ENCODE peak calls at places on chromosomes 3 and 15, in eight cellular contexts. P is Panc1, J is kidney, G is H9, W is upper lobe of right lung, T is MM.1S, K is tibial nerve, Y is heart left ventricle. Q is an unnamed sample.

GRCh38 chr15:36737430-36737891 is 158.0 kb downstream of the CDIN1 start:
- DNase-seq in P (no peak), J (no peak), G (no peak), W (no peak), T (no peak), K (no peak), Y (no peak), Q (no peak)

GRCh38 chr3:149605902-149606301 is 51.9 kb downstream of the WWTR1 start:
- DNase-seq in P (no peak), J (no peak), G (no peak), W (no peak), T (no peak), K (no peak), Y (no peak), Q (no peak)

GRCh38 chr3:56467108-56467507 is 1.2 kb downstream of the ERC2 start:
- DNase-seq in P (no peak), J (peak; percentile 80), G (peak; percentile 95), W (peak; percentile 83), T (no peak), K (peak; percentile 7), Y (peak; percentile 83), Q (no peak)

GRCh38 chr3:30502742-30503073 is 103.7 kb upstream of the TGFBR2 start:
- DNase-seq in P (no peak), J (no peak), G (no peak), W (no peak), T (no peak), K (no peak), Y (no peak), Q (no peak)

GRCh38 chr3:194014756-194015155 is 121.2 kb upstream of the HES1 start:
- DNase-seq in P (no peak), J (no peak), G (no peak), W (no peak), T (no peak), K (no peak), Y (no peak), Q (no peak)

GRCh38 chr3:264394-265156 is 68.0 kb downstream of the CHL1 start:
- DNase-seq in P (peak; percentile 71), J (no peak), G (no peak), W (no peak), T (no peak), K (no peak), Y (no peak), Q (no peak)

GRCh38 chr3:178536271-178537079 is at the start of gene KCNMB2:
- DNase-seq in P (no peak), J (no peak), G (peak; percentile 63), W (no peak), T (peak; percentile 80), K (no peak), Y (no peak), Q (no peak)

GRCh38 chr15:41546846-41547786 is 3.1 kb upstream of the RPAP1 start:
- DNase-seq in P (no peak), J (peak; percentile 25), G (no peak), W (no peak), T (no peak), K (no peak), Y (no peak), Q (no peak)

GRCh38 chr3:168051579-168052183 is 44.0 kb downstream of the GOLIM4 start:
- DNase-seq in P (no peak), J (no peak), G (no peak), W (no peak), T (no peak), K (no peak), Y (no peak), Q (no peak)

GRCh38 chr3:186044973-186045372 is 63.9 kb downstream of the ETV5 start:
- DNase-seq in P (no peak), J (no peak), G (no peak), W (no peak), T (no peak), K (no peak), Y (no peak), Q (no peak)

GRCh38 chr15:30041868-30042267 is 40.9 kb upstream of the GOLGA8J start:
- DNase-seq in P (no peak), J (no peak), G (no peak), W (no peak), T (no peak), K (no peak), Y (no peak), Q (no peak)

GRCh38 chr15:49343546-49343945 is 79.5 kb upstream of the FGF7 start:
- DNase-seq in P (no peak), J (no peak), G (no peak), W (no peak), T (no peak), K (no peak), Y (no peak), Q (no peak)

GRCh38 chr3:195855471-195856409 is 44.0 kb upstream of the MUC4 start:
- DNase-seq in P (no peak), J (peak; percentile 56), G (no peak), W (no peak), T (no peak), K (no peak), Y (no peak), Q (no peak)
- TF ChIP-seq CTCF in P (peak; percentile 65), J (no peak), G (peak; percentile 52), W (no peak), T (peak; percentile 47), K (no peak), Y (no peak), Q (no peak)

GRCh38 chr3:46970391-46971091 is 6.0 kb downstream of the CCDC12 start:
- DNase-seq in P (no peak), J (peak; percentile 59), G (no peak), W (peak; percentile 74), T (no peak), K (no peak), Y (peak; percentile 71), Q (no peak)

GRCh38 chr3:46971151-46971550 is 5.4 kb downstream of the CCDC12 start:
- DNase-seq in P (no peak), J (peak; percentile 26), G (no peak), W (no peak), T (no peak), K (no peak), Y (no peak), Q (no peak)

GRCh38 chr3:46972396-46972795 is 4.1 kb downstream of the CCDC12 start:
- DNase-seq in P (no peak), J (no peak), G (no peak), W (no peak), T (no peak), K (no peak), Y (peak; percentile 11), Q (no peak)

GRCh38 chr3:46968783-46969428 is 7.6 kb downstream of the CCDC12 start:
- DNase-seq in P (no peak), J (peak; percentile 53), G (no peak), W (no peak), T (no peak), K (no peak), Y (no peak), Q (no peak)

DNA sequence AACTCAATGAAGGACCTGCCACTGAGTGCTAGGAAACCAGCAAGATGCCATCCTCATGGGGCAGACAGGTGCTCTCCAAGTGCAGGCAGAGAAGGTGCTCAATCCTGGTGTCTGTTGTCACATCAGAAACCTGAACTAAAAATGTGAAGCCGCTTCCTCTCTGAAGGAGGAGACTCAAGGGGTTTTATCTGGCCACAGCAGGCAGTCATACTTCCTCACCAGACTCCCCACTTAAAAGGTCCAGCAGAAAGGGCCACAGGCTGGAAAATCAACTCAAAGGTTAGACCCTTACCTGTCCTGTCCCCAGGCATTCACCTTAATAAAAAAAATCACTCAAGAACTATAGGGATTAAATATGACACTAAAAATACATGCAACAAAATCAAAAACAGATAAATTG is 4.8 kb downstream of the CCDC12 start:
- DNase-seq in P (no peak), J (peak; percentile 3), G (no peak), W (no peak), T (peak; percentile 41), K (no peak), Y (peak; percentile 6), Q (no peak)
- H3K4me1 ChIP-seq in P (peaks cover 25% of the 10 kb centered on the region), J (peaks cover 42% of the 10 kb centered on the region), G (no peaks in the 10 kb centered on the region), W (peaks cover 77% of the 10 kb centered on the region), T (peaks cover 35% of the 10 kb centered on the region), K (no peaks in the 10 kb centered on the region), Y (peaks cover 77% of the 10 kb centered on the region), Q (peaks cover 82% of the 10 kb centered on the region)

GRCh38 chr3:126081618-126082333 is 2.1 kb downstream of the SLC41A3 start:
- DNase-seq in P (peak; percentile 22), J (peak; percentile 91), G (no peak), W (no peak), T (no peak), K (no peak), Y (peak; percentile 65), Q (no peak)
- TF ChIP-seq CTCF in P (peak; percentile 72), J (peak; percentile 4), G (peak; percentile 55), W (peak; percentile 27), T (peak; percentile 24), K (no peak), Y (no peak), Q (no peak)

GRCh38 chr3:105868745-105869530 is at the start of gene CBLB:
- DNase-seq in P (peak; percentile 76), J (peak; percentile 98), G (peak; percentile 95), W (peak; percentile 95), T (peak; percentile 84), K (peak; percentile 89), Y (peak; percentile 95), Q (peak; percentile 95)

GRCh38 chr3:105868450-105868744 is 415 bp downstream of the CBLB start:
- DNase-seq in P (no peak), J (peak; percentile 91), G (peak; percentile 54), W (peak; percentile 86), T (no peak), K (peak; percentile 43), Y (peak; percentile 75), Q (no peak)

GRCh38 chr3:105866656-105867653 is 1.9 kb downstream of the CBLB start:
- DNase-seq in P (no peak), J (no peak), G (no peak), W (no peak), T (peak; percentile 74), K (peak; percentile 40), Y (no peak), Q (no peak)

GRCh38 chr3:105869531-105869833 is 670 bp upstream of the CBLB start:
- DNase-seq in P (no peak), J (no peak), G (no peak), W (no peak), T (no peak), K (no peak), Y (no peak), Q (no peak)

DNA sequence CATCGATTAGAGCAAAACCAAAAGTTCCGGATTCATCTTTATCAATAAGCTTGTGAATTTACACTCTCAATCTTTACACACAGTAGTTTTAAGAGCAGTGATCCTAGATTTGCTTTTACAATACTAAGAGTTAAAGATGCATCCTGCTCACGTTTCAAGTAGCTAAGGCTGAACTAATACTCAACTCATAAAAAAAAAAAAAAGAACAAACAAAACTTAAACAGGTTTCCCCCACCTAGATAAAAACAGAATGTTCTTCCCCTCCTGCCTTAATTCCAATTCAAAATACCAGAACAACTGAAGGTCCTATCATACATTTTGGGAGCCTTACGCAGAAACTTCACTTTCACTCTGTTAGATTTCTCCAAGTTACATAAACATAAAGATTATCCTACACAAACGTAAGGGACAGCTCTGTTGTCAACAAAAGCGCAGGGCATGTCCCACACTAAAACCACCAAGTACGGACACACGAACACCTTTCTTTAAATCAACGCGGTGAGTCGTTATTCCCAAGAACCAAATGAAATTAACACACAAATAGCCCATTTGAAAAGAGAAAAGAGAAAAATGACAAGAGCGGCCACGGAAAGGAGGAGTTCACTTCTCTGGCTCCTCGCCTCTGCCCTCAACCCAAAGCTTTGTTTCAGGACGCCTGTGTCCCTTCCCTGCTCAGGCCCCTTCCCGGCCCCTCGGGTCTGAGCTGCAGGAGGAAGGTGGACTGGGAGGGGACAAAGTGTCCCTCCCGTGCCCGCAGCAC is 942 bp downstream of the CBLB start:
- DNase-seq in P (no peak), J (no peak), G (no peak), W (no peak), T (no peak), K (no peak), Y (no peak), Q (no peak)
- H3K4me1 ChIP-seq in P (peaks cover 16% of the 10 kb centered on the region), J (peaks cover 13% of the 10 kb centered on the region), G (peaks cover 2% of the 10 kb centered on the region), W (peaks cover 22% of the 10 kb centered on the region), T (peaks cover 24% of the 10 kb centered on the region), K (no peaks in the 10 kb centered on the region), Y (peaks cover 59% of the 10 kb centered on the region), Q (no peaks in the 10 kb centered on the region)